ENCODE peak calls at places on chromosomes 6 and 20, in five cellular contexts. B is lower lobe of right lung, Y is tibial artery, D is suprapubic skin, M is ovary. Q is an unnamed sample. For H3K4me1, the result is how much of the 10 kb centered on the place peaks cover.

GRCh38 chr20:49283176-49283702 is 5.4 kb upstream of the ZNFX1 start:
- DNase-seq in B (no peak), M (no peak), Y (no peak), D (no peak), Q (no peak)

GRCh38 chr6:150720774-150721233 is 121.1 kb downstream of the PLEKHG1 start:
- DNase-seq in D (no peak), B (no peak), Y (no peak), M (no peak), Q (no peak)

GRCh38 chr6:137370871-137371633 is 123.1 kb downstream of the OLIG3 start:
- DNase-seq in B (no peak), M (no peak), D (no peak), Y (no peak), Q (no peak)

GRCh38 chr6:47379328-47379727 is 69.6 kb upstream of the TNFRSF21 start:
- DNase-seq in B (no peak), M (no peak), Y (no peak), D (no peak), Q (no peak)

GRCh38 chr20:11153819-11154218 is 480.0 kb upstream of the JAG1 start:
- DNase-seq in B (no peak), D (no peak), Y (no peak), M (no peak), Q (no peak)

GRCh38 chr6:68635706-68636513 is 828 bp downstream of the ADGRB3 start:
- DNase-seq in D (no peak), B (no peak), Y (peak), M (no peak), Q (no peak)

GRCh38 chr20:11008444-11008843 is 334.6 kb upstream of the JAG1 start:
- DNase-seq in Y (no peak), D (no peak), M (no peak), B (no peak), Q (no peak)

GRCh38 chr20:25252226-25252625 is 4.3 kb downstream of the PYGB start:
- DNase-seq in M (no peak), B (no peak), Y (no peak), D (no peak), Q (no peak)

GRCh38 chr20:46073443-46073842 is 16.3 kb downstream of the NCOA5 start:
- DNase-seq in D (no peak), M (no peak), B (no peak), Y (no peak), Q (no peak)

GRCh38 chr6:150598401-150598800 is 1.3 kb upstream of the PLEKHG1 start:
- DNase-seq in Y (no peak), B (no peak), M (no peak), D (no peak), Q (no peak)

GRCh38 chr6:129648819-129649491 is 61.0 kb downstream of the ARHGAP18 start:
- DNase-seq in B (no peak), M (no peak), D (no peak), Y (no peak), Q (no peak)
- H3K4me1 ChIP-seq in B (half or more), M (under half), D (under half), Y (under half), Q (under half)

GRCh38 chr20:48003021-48003420 is 217.7 kb upstream of the SULF2 start:
- DNase-seq in B (no peak), Y (no peak), M (no peak), D (no peak), Q (no peak)
- H3K4me1 ChIP-seq in B (under half), Y (under half), M (under half), D (under half), Q (under half)

DNA sequence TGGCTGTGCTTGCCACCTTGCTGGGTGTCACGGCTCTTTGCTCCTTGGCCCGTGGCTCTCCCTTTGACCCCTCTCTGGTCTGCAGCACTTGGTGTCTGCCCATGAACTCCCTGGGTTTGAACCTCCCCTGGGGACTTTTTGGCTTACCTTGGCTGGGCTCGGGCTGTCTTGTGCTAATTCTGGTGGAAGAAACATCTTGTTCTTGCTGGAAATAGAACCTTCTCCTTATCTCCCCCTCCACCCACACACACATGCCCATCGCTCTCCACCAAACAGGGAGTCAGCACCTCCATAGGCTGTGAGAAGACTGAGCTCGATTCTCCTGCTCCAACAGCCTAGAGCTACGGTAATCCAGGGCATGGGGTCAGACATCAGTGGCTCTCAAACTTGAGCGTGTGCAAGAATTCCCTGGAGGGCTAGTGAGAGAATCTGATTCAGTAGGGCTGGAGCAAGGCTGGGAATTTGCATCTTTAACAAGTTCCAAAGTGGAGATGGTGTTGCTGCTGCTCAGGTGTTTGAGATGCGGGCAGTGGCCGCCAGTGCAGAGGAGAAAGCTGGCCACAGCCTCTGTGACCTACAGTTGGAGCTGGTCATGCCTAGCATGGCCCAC is 114.5 kb upstream of the SLC22A23 start:
- DNase-seq in D (no peak), Y (peak), B (no peak), M (no peak), Q (no peak)
- H3K4me1 ChIP-seq in D (under half), Y (under half), B (under half), M (under half), Q (under half)

DNA sequence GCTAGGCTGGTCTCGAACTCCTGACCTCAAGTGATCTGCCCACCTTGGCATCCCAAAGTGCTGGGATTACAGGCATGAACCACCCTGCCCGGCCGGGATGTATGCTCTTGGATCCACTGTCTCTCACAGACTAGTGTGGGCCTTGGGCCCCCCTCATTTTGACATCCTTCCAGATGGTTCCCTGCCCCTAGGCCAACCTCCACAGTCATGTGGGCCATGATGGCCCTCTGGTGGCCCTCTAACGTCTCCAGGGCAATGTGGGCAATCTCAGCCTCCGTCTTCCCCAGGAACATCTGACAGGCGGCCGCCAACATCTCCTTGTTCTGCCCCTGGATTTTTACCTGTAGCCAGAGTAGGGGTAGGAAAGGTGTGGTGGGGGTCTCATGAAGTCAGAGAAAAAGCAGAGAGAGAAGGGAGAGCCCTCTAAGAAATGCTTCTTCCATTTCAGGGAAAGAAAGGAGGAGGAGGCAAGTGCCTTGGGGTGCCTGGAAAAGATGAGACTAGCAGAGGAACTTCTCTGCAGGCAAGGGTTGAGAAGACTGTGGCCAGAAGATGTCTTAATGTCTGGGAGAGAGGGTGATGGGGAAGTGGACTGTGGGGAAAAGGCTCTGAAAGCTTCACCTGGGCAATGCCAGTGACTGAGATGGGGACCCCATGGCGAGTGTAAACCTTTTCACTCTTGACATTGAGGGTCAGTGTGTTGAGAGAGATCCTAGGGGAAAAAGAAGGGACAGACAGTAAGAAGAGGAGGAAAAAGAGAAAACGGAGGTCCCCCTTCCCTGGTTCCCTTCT is 1.3 kb downstream of the FLOT1 start:
- DNase-seq in D (no peak), M (no peak), B (no peak), Y (no peak), Q (no peak)
- H3K4me1 ChIP-seq in D (half or more), M (under half), B (half or more), Y (under half), Q (half or more)

GRCh38 chr6:11012976-11013375 is 31.1 kb downstream of the ELOVL2 start:
- DNase-seq in D (no peak), Y (no peak), B (no peak), M (no peak), Q (no peak)
- H3K4me1 ChIP-seq in D (under half), Y (under half), B (under half), M (under half), Q (under half)

GRCh38 chr6:26032387-26033131 is 54.7 kb upstream of the HFE start:
- DNase-seq in Y (no peak), D (no peak), M (peak), B (no peak), Q (no peak)
- H3K4me1 ChIP-seq in Y (under half), D (under half), M (under half), B (under half), Q (under half)

DNA sequence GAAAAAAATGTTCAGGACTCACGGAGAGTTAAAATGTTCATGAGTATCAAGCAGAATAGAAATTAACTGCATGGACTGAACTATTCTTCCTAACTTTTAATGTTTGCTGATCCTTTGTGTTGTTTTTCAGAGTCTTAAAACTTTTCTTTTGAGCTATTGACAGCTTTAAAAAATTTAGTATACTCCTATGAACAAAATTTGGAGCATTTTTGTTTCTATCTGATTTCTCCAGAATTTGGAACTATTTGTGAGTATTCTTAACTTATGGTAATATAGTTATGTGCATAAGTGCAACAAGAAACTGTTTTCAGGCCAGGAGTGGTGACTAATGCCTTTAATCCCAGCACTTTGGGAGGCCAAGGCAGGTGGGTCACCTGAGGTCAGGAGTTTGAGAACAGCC is 104.0 kb upstream of the MAP3K4 start:
- DNase-seq in B (no peak), Y (no peak), M (no peak), D (no peak), Q (no peak)
- H3K4me1 ChIP-seq in B (under half), Y (under half), M (under half), D (under half), Q (under half)

DNA sequence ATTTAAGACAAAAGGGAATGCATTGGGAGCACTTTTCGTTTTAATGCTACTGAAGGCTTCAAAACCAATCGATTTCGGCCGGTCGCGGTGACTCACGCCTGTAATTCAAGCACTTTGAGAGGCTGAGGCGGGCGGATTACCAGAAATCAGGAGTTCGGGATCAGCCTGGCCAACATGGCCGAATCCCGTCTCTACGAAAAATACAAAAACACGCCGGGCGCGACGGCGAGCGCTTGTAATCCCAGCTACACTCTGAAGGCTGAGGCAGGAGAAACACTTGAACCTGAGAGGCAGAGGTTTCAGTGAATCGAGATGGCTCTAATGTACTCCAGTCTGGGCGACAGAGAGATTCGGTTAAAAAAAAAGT is 58.4 kb downstream of the TRIM38 start:
- DNase-seq in D (peak), Y (peak), M (peak), B (peak), Q (peak)
- H3K4me1 ChIP-seq in D (under half), Y (under half), M (under half), B (under half), Q (under half)

GRCh38 chr20:38146628-38147027 is 18.4 kb downstream of the TGM2 start:
- DNase-seq in D (no peak), Y (no peak), B (no peak), M (no peak), Q (no peak)

GRCh38 chr20:38147166-38147565 is 17.9 kb downstream of the TGM2 start:
- DNase-seq in D (no peak), M (no peak), Y (no peak), B (no peak), Q (no peak)

GRCh38 chr20:38149880-38150594 is 15.0 kb downstream of the TGM2 start:
- DNase-seq in Y (no peak), B (peak), M (no peak), D (no peak), Q (no peak)

GRCh38 chr20:38147751-38148150 is 17.3 kb downstream of the TGM2 start:
- DNase-seq in D (no peak), M (no peak), Y (no peak), B (peak), Q (no peak)

GRCh38 chr20:38148328-38149102 is 16.6 kb downstream of the TGM2 start:
- DNase-seq in Y (no peak), B (peak), M (no peak), D (no peak), Q (no peak)
- H3K4me1 ChIP-seq in Y (half or more), B (half or more), M (under half), D (under half), Q (half or more)

DNA sequence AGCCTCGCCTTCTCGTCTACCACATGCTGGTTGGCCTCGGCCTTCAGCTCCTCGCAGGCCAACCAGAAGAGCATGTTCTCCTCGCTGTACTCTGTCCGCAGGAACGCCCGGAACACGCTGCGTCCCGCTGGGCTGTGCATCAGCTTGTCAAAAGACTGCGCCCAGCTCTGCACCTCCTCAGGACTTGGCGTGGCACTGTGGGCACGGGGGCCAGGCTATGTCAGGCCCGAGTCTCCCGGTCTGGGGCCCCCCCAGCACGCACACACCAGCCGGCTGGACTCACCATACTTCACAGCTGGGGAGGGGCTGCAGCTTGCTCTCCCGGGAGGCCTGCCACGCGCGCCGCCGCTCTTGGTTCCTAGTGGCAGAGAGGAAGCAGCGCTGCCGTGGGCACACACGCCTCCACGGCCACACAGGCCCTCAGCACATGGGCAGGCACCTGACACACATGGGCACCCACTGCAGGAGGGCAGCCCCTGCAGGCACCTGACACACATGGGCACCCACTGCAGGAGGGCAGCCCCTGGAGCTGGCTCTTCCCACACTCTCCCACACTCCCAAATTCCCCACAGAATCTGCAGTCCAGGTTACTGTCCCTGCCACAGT is 5.0 kb downstream of the RGS19 start:
- DNase-seq in M (no peak), D (no peak), B (no peak), Y (no peak), Q (no peak)
- H3K4me1 ChIP-seq in M (under half), D (under half), B (under half), Y (under half), Q (under half)

Q was measured in vagina.